ENCODE peak calls at places on chromosomes 5 and 9, in eight cellular contexts. One of them, this sample, is unnamed.

GRCh38 chr5:179668404-179668803 is 12.4 kb downstream of the CBY3 start:
- DNase-seq in HS-5: no peak
- DNase-seq in CD8-positive, alpha-beta T cell: no peak
- DNase-seq in activated T-helper 1 cell treated with anti-CD3 and anti-CD28 coated beads, Interleukin-2, amount 50 U/mL, for 16 hours: no peak
- DNase-seq in HCEC 1CT: peak; percentile 54
- DNase-seq in HuH-7: peak; percentile 66
- DNase-seq in choroid plexus epithelial cell: peak; percentile 80
- DNase-seq in effector memory CD8-positive, alpha-beta T cell: peak; percentile 54
- DNase-seq in this sample: peak; percentile 72

GRCh38 chr5:113451797-113452196 is 17.0 kb upstream of the TSSK1B start:
- DNase-seq in HS-5: no peak
- DNase-seq in CD8-positive, alpha-beta T cell: no peak
- DNase-seq in activated T-helper 1 cell treated with anti-CD3 and anti-CD28 coated beads, Interleukin-2, amount 50 U/mL, for 16 hours: no peak
- DNase-seq in HCEC 1CT: no peak
- DNase-seq in HuH-7: no peak
- DNase-seq in choroid plexus epithelial cell: no peak
- DNase-seq in effector memory CD8-positive, alpha-beta T cell: no peak
- DNase-seq in this sample: no peak

GRCh38 chr9:35910613-35911488 is 1.6 kb downstream of the SPAAR start:
- DNase-seq in HS-5: no peak
- DNase-seq in CD8-positive, alpha-beta T cell: no peak
- DNase-seq in activated T-helper 1 cell treated with anti-CD3 and anti-CD28 coated beads, Interleukin-2, amount 50 U/mL, for 16 hours: no peak
- DNase-seq in HCEC 1CT: peak; percentile 61
- DNase-seq in HuH-7: peak; percentile 59
- DNase-seq in choroid plexus epithelial cell: peak; percentile 82
- DNase-seq in effector memory CD8-positive, alpha-beta T cell: no peak
- DNase-seq in this sample: no peak

GRCh38 chr9:88221110-88221509 is 82.8 kb upstream of the SPATA31C2 start:
- DNase-seq in HS-5: no peak
- DNase-seq in CD8-positive, alpha-beta T cell: no peak
- DNase-seq in activated T-helper 1 cell treated with anti-CD3 and anti-CD28 coated beads, Interleukin-2, amount 50 U/mL, for 16 hours: no peak
- DNase-seq in HCEC 1CT: no peak
- DNase-seq in HuH-7: no peak
- DNase-seq in choroid plexus epithelial cell: no peak
- DNase-seq in effector memory CD8-positive, alpha-beta T cell: no peak
- DNase-seq in this sample: no peak

GRCh38 chr5:62643556-62644451 is 65.2 kb downstream of the LRRC70 start:
- DNase-seq in HS-5: no peak
- DNase-seq in CD8-positive, alpha-beta T cell: no peak
- DNase-seq in activated T-helper 1 cell treated with anti-CD3 and anti-CD28 coated beads, Interleukin-2, amount 50 U/mL, for 16 hours: no peak
- DNase-seq in HCEC 1CT: no peak
- DNase-seq in HuH-7: no peak
- DNase-seq in choroid plexus epithelial cell: no peak
- DNase-seq in effector memory CD8-positive, alpha-beta T cell: no peak
- DNase-seq in this sample: no peak

GRCh38 chr9:95213102-95213501 is 104.4 kb downstream of the FANCC start:
- DNase-seq in HS-5: no peak
- DNase-seq in CD8-positive, alpha-beta T cell: no peak
- DNase-seq in activated T-helper 1 cell treated with anti-CD3 and anti-CD28 coated beads, Interleukin-2, amount 50 U/mL, for 16 hours: no peak
- DNase-seq in HCEC 1CT: no peak
- DNase-seq in HuH-7: no peak
- DNase-seq in choroid plexus epithelial cell: no peak
- DNase-seq in effector memory CD8-positive, alpha-beta T cell: no peak
- DNase-seq in this sample: no peak

GRCh38 chr5:167504276-167504675 is 787.2 kb upstream of the WWC1 start:
- DNase-seq in HS-5: no peak
- DNase-seq in CD8-positive, alpha-beta T cell: no peak
- DNase-seq in activated T-helper 1 cell treated with anti-CD3 and anti-CD28 coated beads, Interleukin-2, amount 50 U/mL, for 16 hours: no peak
- DNase-seq in HCEC 1CT: no peak
- DNase-seq in HuH-7: no peak
- DNase-seq in choroid plexus epithelial cell: no peak
- DNase-seq in effector memory CD8-positive, alpha-beta T cell: no peak
- DNase-seq in this sample: no peak

GRCh38 chr5:119470851-119471451 is 18.7 kb downstream of the HSD17B4 start:
- DNase-seq in HS-5: no peak
- DNase-seq in CD8-positive, alpha-beta T cell: no peak
- DNase-seq in activated T-helper 1 cell treated with anti-CD3 and anti-CD28 coated beads, Interleukin-2, amount 50 U/mL, for 16 hours: no peak
- DNase-seq in HCEC 1CT: peak; percentile 40
- DNase-seq in HuH-7: no peak
- DNase-seq in choroid plexus epithelial cell: peak; percentile 70
- DNase-seq in effector memory CD8-positive, alpha-beta T cell: no peak
- DNase-seq in this sample: peak; percentile 11

GRCh38 chr9:115134941-115135340 is 17.0 kb upstream of the TNC start:
- DNase-seq in HS-5: no peak
- DNase-seq in CD8-positive, alpha-beta T cell: no peak
- DNase-seq in activated T-helper 1 cell treated with anti-CD3 and anti-CD28 coated beads, Interleukin-2, amount 50 U/mL, for 16 hours: no peak
- DNase-seq in HCEC 1CT: peak; percentile 74
- DNase-seq in HuH-7: no peak
- DNase-seq in choroid plexus epithelial cell: no peak
- DNase-seq in effector memory CD8-positive, alpha-beta T cell: no peak
- DNase-seq in this sample: no peak